ENCODE peak calls at places on chromosomes 11 and 22, in six cellular contexts. G is NCI-H1417 treated with DMSO at 0.1 percent for 48 hours; J is GM12891; L is GM23338; U is activated T-cell treated with anti-CD3 and anti-CD28 coated beads, Interleukin-2, amount 50 U/mL, for 4 hours; O is sciatic nerve. N is an unnamed sample.

GRCh38 chr11:130403301-130403804 is 25.1 kb downstream of the ADAMTS8 start:
- DNase-seq in G (no peak), J (no peak), L (peak), U (no peak), O (peak), N (peak)

GRCh38 chr22:28980326-28980725 is 81.3 kb downstream of the C22orf31 start:
- DNase-seq in G (no peak), J (no peak), L (no peak), U (no peak), O (no peak), N (no peak)

GRCh38 chr11:71356904-71357303 is 91.3 kb downstream of the DHCR7 start:
- DNase-seq in G (no peak), J (no peak), L (no peak), U (no peak), O (peak), N (no peak)

GRCh38 chr22:23262474-23263332 is 82.4 kb downstream of the BCR start:
- DNase-seq in G (no peak), J (no peak), L (no peak), U (no peak), O (no peak), N (no peak)

GRCh38 chr11:111918390-111919256 is at the start of gene C11orf52:
- DNase-seq in G (peak), J (no peak), L (peak), U (no peak), O (no peak), N (no peak)

GRCh38 chr22:37075822-37076433 is 24.4 kb downstream of the KCTD17 start:
- DNase-seq in G (no peak), J (no peak), L (no peak), U (no peak), O (no peak), N (no peak)

GRCh38 chr11:19954899-19955298 is 205.4 kb downstream of the DBX1 start:
- DNase-seq in G (no peak), J (no peak), L (no peak), U (no peak), O (no peak), N (no peak)

GRCh38 chr22:39612811-39613548 is 42.4 kb downstream of the CACNA1I start:
- DNase-seq in G (no peak), J (no peak), L (no peak), U (peak), O (no peak), N (peak)

GRCh38 chr11:125807909-125808308 is 20.0 kb downstream of the PATE3 start:
- DNase-seq in G (no peak), J (no peak), L (no peak), U (no peak), O (no peak), N (no peak)

GRCh38 chr22:48953103-48953720 is 874.5 kb downstream of the BRD1 start:
- DNase-seq in G (no peak), J (no peak), L (no peak), U (no peak), O (peak), N (peak)

GRCh38 chr11:12685229-12685628 is 11.0 kb downstream of the TEAD1 start:
- DNase-seq in G (no peak), J (no peak), L (no peak), U (no peak), O (no peak), N (no peak)

GRCh38 chr11:3944198-3944597 is 88.7 kb downstream of the STIM1 start:
- DNase-seq in G (no peak), J (no peak), L (no peak), U (no peak), O (no peak), N (peak)

GRCh38 chr11:110818032-110818687 is 105.9 kb upstream of the ARHGAP20 start:
- DNase-seq in G (no peak), J (no peak), L (no peak), U (no peak), O (no peak), N (no peak)

GRCh38 chr11:77886401-77886800 is 65.5 kb downstream of the AAMDC start:
- DNase-seq in G (no peak), J (no peak), L (no peak), U (no peak), O (no peak), N (no peak)

GRCh38 chr22:20867179-20868099 is 8.6 kb downstream of the SNAP29 start:
- DNase-seq in G (no peak), J (no peak), L (no peak), U (no peak), O (peak), N (peak)

GRCh38 chr22:29780781-29781676 is 13.9 kb downstream of the UQCR10 start:
- DNase-seq in G (no peak), J (no peak), L (no peak), U (no peak), O (no peak), N (peak)

GRCh38 chr11:70407121-70407520 is 8.8 kb downstream of the CTTN start:
- DNase-seq in G (no peak), J (no peak), L (no peak), U (no peak), O (no peak), N (peak)

GRCh38 chr22:16866167-16866566 is 41.0 kb upstream of the XKR3 start:
- DNase-seq in G (no peak), J (no peak), L (no peak), U (no peak), O (no peak), N (no peak)

GRCh38 chr11:88709567-88709966 is 356.2 kb downstream of the GRM5 start:
- DNase-seq in G (peak), J (no peak), L (peak), U (no peak), O (no peak), N (no peak)

GRCh38 chr11:128036556-128037093 is 550.7 kb downstream of the ETS1 start:
- DNase-seq in G (no peak), J (no peak), L (no peak), U (no peak), O (no peak), N (no peak)

GRCh38 chr11:131413217-131413616 is 42.8 kb downstream of the NTM start:
- DNase-seq in G (no peak), J (no peak), L (no peak), U (no peak), O (no peak), N (no peak)

GRCh38 chr11:118820412-118821357 is 29.7 kb upstream of the DDX6 start:
- DNase-seq in G (no peak), J (peak), L (peak), U (no peak), O (no peak), N (peak)

N was measured in osteoblast.